ENCODE peak calls at places on chromosomes 3 and 15, in five cellular contexts. One of them, this sample, is unnamed. For H3K4me1, the result is how much of the 10 kb centered on the place peaks cover.

GRCh38 chr15:60546764-60547163 is 67.8 kb upstream of the ICE2 start:
- DNase-seq in mucosa of descending colon: no peak
- DNase-seq in NT2/D1: no peak
- DNase-seq in testis: no peak
- DNase-seq in A549: no peak
- DNase-seq in this sample: no peak

GRCh38 chr15:100125627-100126231 is 216.0 kb downstream of the ADAMTS17 start:
- DNase-seq in mucosa of descending colon: no peak
- DNase-seq in NT2/D1: no peak
- DNase-seq in testis: peak
- DNase-seq in A549: no peak
- DNase-seq in this sample: no peak

GRCh38 chr3:61666615-61667320 is 105.4 kb downstream of the PTPRG start:
- DNase-seq in mucosa of descending colon: no peak
- DNase-seq in NT2/D1: no peak
- DNase-seq in testis: no peak
- DNase-seq in A549: no peak
- DNase-seq in this sample: no peak

GRCh38 chr3:114294940-114295480 is 1.2 kb downstream of the TIGIT start:
- DNase-seq in mucosa of descending colon: no peak
- DNase-seq in NT2/D1: no peak
- DNase-seq in testis: no peak
- DNase-seq in A549: no peak
- DNase-seq in this sample: no peak

GRCh38 chr3:49454457-49454856 is 15.6 kb upstream of the DAG1 start:
- DNase-seq in mucosa of descending colon: no peak
- DNase-seq in NT2/D1: no peak
- DNase-seq in testis: peak
- DNase-seq in A549: peak
- DNase-seq in this sample: no peak

GRCh38 chr15:90982135-90982534 is 12.2 kb downstream of the PRC1 start:
- DNase-seq in mucosa of descending colon: no peak
- DNase-seq in NT2/D1: no peak
- DNase-seq in testis: no peak
- DNase-seq in A549: no peak
- DNase-seq in this sample: no peak

GRCh38 chr3:11077466-11077865 is 76.8 kb upstream of the HRH1 start:
- DNase-seq in mucosa of descending colon: no peak
- DNase-seq in NT2/D1: no peak
- DNase-seq in testis: no peak
- DNase-seq in A549: peak
- DNase-seq in this sample: no peak

GRCh38 chr3:10743366-10744097 is 72.5 kb upstream of the SLC6A11 start:
- DNase-seq in mucosa of descending colon: no peak
- DNase-seq in NT2/D1: no peak
- DNase-seq in testis: no peak
- DNase-seq in A549: no peak
- DNase-seq in this sample: no peak

GRCh38 chr3:146156060-146156459 is 4.9 kb downstream of the PLOD2 start:
- DNase-seq in mucosa of descending colon: no peak
- DNase-seq in NT2/D1: no peak
- DNase-seq in testis: no peak
- DNase-seq in A549: no peak
- DNase-seq in this sample: no peak

GRCh38 chr15:90560229-90560771 is 30.6 kb downstream of the CRTC3 start:
- DNase-seq in mucosa of descending colon: peak
- DNase-seq in NT2/D1: no peak
- DNase-seq in testis: peak
- DNase-seq in A549: peak
- DNase-seq in this sample: no peak

GRCh38 chr3:10888523-10889081 is 72.6 kb downstream of the SLC6A11 start:
- DNase-seq in mucosa of descending colon: no peak
- DNase-seq in NT2/D1: no peak
- DNase-seq in testis: no peak
- DNase-seq in A549: no peak
- DNase-seq in this sample: no peak

GRCh38 chr15:47822066-47822465 is 104.8 kb downstream of the SEMA6D start:
- DNase-seq in mucosa of descending colon: no peak
- DNase-seq in NT2/D1: no peak
- DNase-seq in testis: no peak
- DNase-seq in A549: no peak
- DNase-seq in this sample: no peak

GRCh38 chr3:146682176-146682575 is 77.0 kb upstream of the PLSCR5 start:
- DNase-seq in mucosa of descending colon: no peak
- DNase-seq in NT2/D1: no peak
- DNase-seq in testis: no peak
- DNase-seq in A549: no peak
- DNase-seq in this sample: no peak

GRCh38 chr3:3080309-3080708 is 29.9 kb downstream of the IL5RA start:
- DNase-seq in mucosa of descending colon: no peak
- DNase-seq in NT2/D1: no peak
- DNase-seq in testis: no peak
- DNase-seq in A549: no peak
- DNase-seq in this sample: no peak

GRCh38 chr3:172522871-172523818 is at the start of gene TNFSF10:
- DNase-seq in mucosa of descending colon: peak
- DNase-seq in NT2/D1: no peak
- DNase-seq in testis: peak
- DNase-seq in A549: no peak
- DNase-seq in this sample: no peak

GRCh38 chr15:60842694-60843093 is 363.8 kb upstream of the ICE2 start:
- DNase-seq in mucosa of descending colon: no peak
- DNase-seq in NT2/D1: no peak
- DNase-seq in testis: no peak
- DNase-seq in A549: no peak
- DNase-seq in this sample: no peak

GRCh38 chr3:184333700-184334099 is 3.7 kb upstream of the FAM131A start:
- DNase-seq in mucosa of descending colon: peak
- DNase-seq in NT2/D1: no peak
- DNase-seq in testis: no peak
- DNase-seq in A549: no peak
- DNase-seq in this sample: no peak

GRCh38 chr3:184335291-184335660 is 2.1 kb upstream of the FAM131A start:
- DNase-seq in mucosa of descending colon: peak
- DNase-seq in NT2/D1: no peak
- DNase-seq in testis: no peak
- DNase-seq in A549: peak
- DNase-seq in this sample: no peak

GRCh38 chr3:184334470-184335158 is 2.8 kb upstream of the FAM131A start:
- DNase-seq in mucosa of descending colon: peak
- DNase-seq in NT2/D1: no peak
- DNase-seq in testis: no peak
- DNase-seq in A549: peak
- DNase-seq in this sample: no peak

GRCh38 chr3:184333190-184333589 is 4.2 kb upstream of the FAM131A start:
- DNase-seq in mucosa of descending colon: peak
- DNase-seq in NT2/D1: no peak
- DNase-seq in testis: no peak
- DNase-seq in A549: no peak
- DNase-seq in this sample: no peak

GRCh38 chr3:184332370-184333090 is 4.9 kb upstream of the FAM131A start:
- DNase-seq in mucosa of descending colon: peak
- DNase-seq in NT2/D1: no peak
- DNase-seq in testis: no peak
- DNase-seq in A549: no peak
- DNase-seq in this sample: no peak
- H3K4me1 ChIP-seq in mucosa of descending colon: under half
- H3K4me1 ChIP-seq in NT2/D1: under half
- H3K4me1 ChIP-seq in testis: under half
- H3K4me1 ChIP-seq in A549: half or more
- H3K4me1 ChIP-seq in this sample: under half

DNA sequence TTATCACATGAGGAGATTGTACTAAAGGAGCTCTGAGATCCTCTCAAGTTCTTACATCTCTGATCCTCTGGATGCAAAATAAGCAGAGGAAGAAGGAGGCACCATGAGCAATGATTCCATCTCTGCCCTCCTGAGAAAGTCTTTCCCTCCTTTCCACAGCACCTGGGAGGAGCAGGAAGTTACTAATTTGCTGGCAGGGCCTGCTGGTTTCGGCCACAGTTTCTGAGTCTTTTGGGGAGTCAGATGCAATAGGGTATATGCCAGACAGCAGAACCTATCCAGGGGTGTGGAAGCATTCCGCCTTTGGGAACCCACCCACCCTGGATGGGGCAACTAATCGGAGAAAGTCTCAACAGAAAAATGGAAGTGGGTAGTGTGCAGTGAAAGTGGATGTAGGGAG is 38.5 kb upstream of the SPTSSB start:
- DNase-seq in mucosa of descending colon: no peak
- DNase-seq in NT2/D1: no peak
- DNase-seq in testis: no peak
- DNase-seq in A549: no peak
- DNase-seq in this sample: no peak
- H3K4me1 ChIP-seq in mucosa of descending colon: under half
- H3K4me1 ChIP-seq in NT2/D1: under half
- H3K4me1 ChIP-seq in testis: under half
- H3K4me1 ChIP-seq in A549: under half
- H3K4me1 ChIP-seq in this sample: under half

DNA sequence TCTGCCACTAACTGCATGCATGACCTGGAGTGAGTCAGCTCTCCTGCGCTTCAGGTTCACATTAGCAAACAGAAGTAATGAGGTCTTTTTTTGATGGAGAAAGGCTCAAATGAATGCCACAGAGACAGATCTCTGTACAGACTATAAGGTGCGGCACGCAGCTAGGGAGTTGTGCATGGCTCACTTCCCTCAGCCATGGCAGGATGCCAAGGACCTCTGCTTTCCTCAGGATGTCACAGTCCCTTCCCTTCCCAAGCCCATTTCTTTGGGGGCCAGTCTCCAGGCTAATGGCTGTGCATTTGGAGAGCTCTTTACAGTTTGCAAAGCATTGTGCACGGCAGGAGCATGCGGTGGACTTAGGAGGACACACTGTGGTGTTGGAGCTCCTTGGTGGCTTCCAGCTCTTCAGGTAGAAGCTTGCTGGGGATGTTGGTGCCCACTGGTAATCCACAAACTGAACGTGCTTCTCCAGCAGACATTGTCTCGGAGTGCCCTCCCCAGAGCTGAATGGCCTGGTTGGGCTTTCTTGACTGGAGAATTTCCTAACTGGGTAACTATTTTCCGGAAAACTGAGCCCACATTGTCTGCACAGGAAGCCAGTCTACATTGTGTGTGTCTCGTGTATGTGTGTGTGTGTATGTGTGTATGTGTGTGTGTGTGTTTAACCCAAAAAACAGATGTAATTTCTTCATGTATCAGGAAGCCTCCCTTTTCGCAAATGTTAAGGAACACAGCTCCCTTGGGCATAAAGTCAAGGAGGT is 172.5 kb upstream of the TLE3 start:
- DNase-seq in mucosa of descending colon: peak
- DNase-seq in NT2/D1: no peak
- DNase-seq in testis: peak
- DNase-seq in A549: no peak
- DNase-seq in this sample: no peak
- H3K4me1 ChIP-seq in mucosa of descending colon: under half
- H3K4me1 ChIP-seq in NT2/D1: under half
- H3K4me1 ChIP-seq in testis: under half
- H3K4me1 ChIP-seq in A549: under half
- H3K4me1 ChIP-seq in this sample: under half

GRCh38 chr3:134372405-134373277 is 1.6 kb downstream of the AMOTL2 start:
- DNase-seq in mucosa of descending colon: no peak
- DNase-seq in NT2/D1: no peak
- DNase-seq in testis: no peak
- DNase-seq in A549: no peak
- DNase-seq in this sample: no peak

GRCh38 chr3:134374791-134375541 is 719 bp upstream of the AMOTL2 start:
- DNase-seq in mucosa of descending colon: peak
- DNase-seq in NT2/D1: peak
- DNase-seq in testis: peak
- DNase-seq in A549: peak
- DNase-seq in this sample: no peak

GRCh38 chr3:134373278-134373941 is 837 bp downstream of the AMOTL2 start:
- DNase-seq in mucosa of descending colon: peak
- DNase-seq in NT2/D1: peak
- DNase-seq in testis: peak
- DNase-seq in A549: peak
- DNase-seq in this sample: peak

GRCh38 chr3:134375542-134376384 is 1.5 kb upstream of the AMOTL2 start:
- DNase-seq in mucosa of descending colon: no peak
- DNase-seq in NT2/D1: no peak
- DNase-seq in testis: peak
- DNase-seq in A549: no peak
- DNase-seq in this sample: no peak

GRCh38 chr3:134373942-134374790 is at the start of gene AMOTL2:
- DNase-seq in mucosa of descending colon: peak
- DNase-seq in NT2/D1: peak
- DNase-seq in testis: peak
- DNase-seq in A549: peak
- DNase-seq in this sample: peak
- H3K4me1 ChIP-seq in mucosa of descending colon: under half
- H3K4me1 ChIP-seq in NT2/D1: under half
- H3K4me1 ChIP-seq in testis: under half
- H3K4me1 ChIP-seq in A549: half or more
- H3K4me1 ChIP-seq in this sample: under half

GRCh38 chr15:80485370-80486164 is 81.4 kb downstream of the ARNT2 start:
- DNase-seq in mucosa of descending colon: no peak
- DNase-seq in NT2/D1: no peak
- DNase-seq in testis: no peak
- DNase-seq in A549: no peak
- DNase-seq in this sample: no peak

GRCh38 chr15:80482686-80483085 is 78.5 kb downstream of the ARNT2 start:
- DNase-seq in mucosa of descending colon: no peak
- DNase-seq in NT2/D1: no peak
- DNase-seq in testis: no peak
- DNase-seq in A549: no peak
- DNase-seq in this sample: no peak

GRCh38 chr15:80483656-80484055 is 79.5 kb downstream of the ARNT2 start:
- DNase-seq in mucosa of descending colon: no peak
- DNase-seq in NT2/D1: no peak
- DNase-seq in testis: no peak
- DNase-seq in A549: no peak
- DNase-seq in this sample: no peak

GRCh38 chr15:80487884-80488283 is 83.7 kb downstream of the ARNT2 start:
- DNase-seq in mucosa of descending colon: no peak
- DNase-seq in NT2/D1: no peak
- DNase-seq in testis: no peak
- DNase-seq in A549: no peak
- DNase-seq in this sample: no peak

DNA sequence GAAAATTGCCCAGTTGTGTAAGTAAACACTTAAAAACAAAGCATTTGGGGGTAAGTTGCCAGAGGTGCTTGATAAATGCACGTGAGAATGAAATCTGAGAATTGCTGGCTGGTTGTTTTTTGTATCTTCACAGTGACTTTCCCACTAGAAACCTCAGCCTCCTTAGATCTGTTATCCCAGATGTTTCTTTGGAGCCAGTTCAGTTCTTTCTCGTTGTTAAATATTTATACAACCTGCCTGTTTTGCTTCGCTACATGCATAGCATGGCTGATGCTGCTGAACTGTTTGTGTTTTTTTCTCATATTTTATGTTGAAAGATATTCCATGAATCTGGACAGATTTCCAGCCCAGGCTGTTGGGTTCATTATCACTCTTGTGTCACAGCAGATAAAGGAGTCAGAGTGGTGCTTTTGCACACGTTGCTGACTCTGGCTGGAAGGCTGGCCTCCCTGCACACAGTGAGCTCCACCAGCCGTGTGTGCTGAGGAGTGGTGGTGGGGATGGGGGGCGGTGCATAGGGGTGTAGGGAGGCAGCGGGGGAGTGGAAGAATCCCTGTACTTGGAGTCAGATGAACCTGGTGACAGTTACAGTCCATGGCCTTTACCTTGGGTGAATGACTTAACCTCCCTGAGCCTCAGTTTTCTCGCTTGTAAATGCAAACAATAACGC is 80.3 kb downstream of the ARNT2 start:
- DNase-seq in mucosa of descending colon: no peak
- DNase-seq in NT2/D1: no peak
- DNase-seq in testis: no peak
- DNase-seq in A549: no peak
- DNase-seq in this sample: no peak
- H3K4me1 ChIP-seq in mucosa of descending colon: under half
- H3K4me1 ChIP-seq in NT2/D1: under half
- H3K4me1 ChIP-seq in testis: under half
- H3K4me1 ChIP-seq in A549: under half
- H3K4me1 ChIP-seq in this sample: under half